ENCODE peak calls at places on chromosomes 7 and 10, in five cellular contexts. B is COLO829; U is activated CD4-positive, alpha-beta T cell treated with anti-CD3 and anti-CD28 coated beads for 36 hours; A is stromal cell of bone marrow; G is SIG-M5. K is an unnamed sample.

GRCh38 chr7:27175005-27175625 is 995 bp upstream of the HOXA10 start:
- DNase-seq in G (no peak), A (no peak), B (no peak), U (no peak), K (no peak)

GRCh38 chr10:3476640-3477448 is 304.3 kb upstream of the PITRM1 start:
- DNase-seq in G (no peak), U (no peak), B (no peak), A (no peak), K (no peak)

GRCh38 chr7:12964836-12965235 is 277.4 kb downstream of the ARL4A start:
- DNase-seq in A (no peak), B (no peak), U (no peak), G (no peak), K (no peak)

GRCh38 chr10:97347317-97347716 is 12.8 kb upstream of the FRAT2 start:
- DNase-seq in U (no peak), A (no peak), B (no peak), G (no peak), K (no peak)

GRCh38 chr7:87413951-87414381 is 61.5 kb downstream of the ABCB4 start:
- DNase-seq in G (no peak), B (peak), U (no peak), A (peak), K (no peak)

GRCh38 chr10:64476520-64476919 is 955.3 kb downstream of the REEP3 start:
- DNase-seq in U (no peak), G (no peak), A (no peak), B (no peak), K (no peak)

GRCh38 chr10:77531441-77532001 is 106.1 kb downstream of the KCNMA1 start:
- DNase-seq in B (peak), A (peak), G (no peak), U (no peak), K (peak)

GRCh38 chr10:4051011-4051407 is 266.0 kb upstream of the KLF6 start:
- DNase-seq in G (no peak), U (no peak), A (peak), B (peak), K (peak)

GRCh38 chr7:118153551-118154177 is 30.3 kb upstream of the LSM8 start:
- DNase-seq in B (peak), A (no peak), U (peak), G (no peak), K (peak)

GRCh38 chr7:84705701-84706100 is 481.2 kb downstream of the SEMA3D start:
- DNase-seq in B (no peak), G (no peak), A (no peak), U (no peak), K (no peak)

GRCh38 chr10:115918812-115919211 is 354.2 kb downstream of the GFRA1 start:
- DNase-seq in U (no peak), G (no peak), B (no peak), A (no peak), K (no peak)

GRCh38 chr7:158406817-158407216 is 180.8 kb downstream of the PTPRN2 start:
- DNase-seq in G (no peak), B (no peak), U (no peak), A (no peak), K (no peak)

GRCh38 chr7:51367614-51367968 is 51.0 kb upstream of the COBL start:
- DNase-seq in A (no peak), B (no peak), U (no peak), G (no peak), K (no peak)

GRCh38 chr10:70832852-70833542 is 17.2 kb downstream of the SGPL1 start:
- DNase-seq in G (no peak), B (no peak), U (no peak), A (peak), K (no peak)

GRCh38 chr10:70607936-70608335 is 5.4 kb upstream of the PRF1 start:
- DNase-seq in U (no peak), B (no peak), A (no peak), G (no peak), K (no peak)

GRCh38 chr7:30460246-30460633 is 18.3 kb downstream of the NOD1 start:
- DNase-seq in B (no peak), U (no peak), A (no peak), G (no peak), K (no peak)

GRCh38 chr7:141590666-141591065 is 39.5 kb downstream of the AGK start:
- DNase-seq in U (no peak), G (no peak), A (no peak), B (no peak), K (no peak)

GRCh38 chr7:19145429-19146201 is 394 bp upstream of the FERD3L start:
- DNase-seq in U (no peak), A (no peak), G (no peak), B (no peak), K (no peak)

GRCh38 chr10:77500754-77501151 is 136.9 kb downstream of the KCNMA1 start:
- DNase-seq in G (no peak), B (no peak), A (peak), U (peak), K (no peak)

GRCh38 chr7:93310346-93310745 is 78.2 kb downstream of the VPS50 start:
- DNase-seq in A (no peak), U (no peak), G (no peak), B (no peak), K (no peak)

GRCh38 chr7:150325110-150325611 is 1.8 kb upstream of the ACTR3C start:
- DNase-seq in B (no peak), G (no peak), A (no peak), U (no peak), K (no peak)

GRCh38 chr10:127801302-127801701 is 64.3 kb downstream of the FOXI2 start:
- DNase-seq in B (no peak), G (no peak), A (no peak), U (no peak), K (no peak)

GRCh38 chr10:133088524-133089460 is 1.1 kb downstream of the ADGRA1 start:
- DNase-seq in B (no peak), A (no peak), U (no peak), G (no peak), K (no peak)

GRCh38 chr10:116688241-116688711 is 54.1 kb downstream of the HSPA12A start:
- DNase-seq in U (no peak), B (no peak), A (peak), G (no peak), K (no peak)

GRCh38 chr10:99758241-99758891 is 24.1 kb upstream of the ABCC2 start:
- DNase-seq in U (no peak), B (no peak), A (peak), G (no peak), K (no peak)

GRCh38 chr7:150974468-150975391 is 3.4 kb downstream of the KCNH2 start:
- DNase-seq in U (peak), G (no peak), A (no peak), B (no peak), K (peak)

GRCh38 chr10:47332946-47333345 is 10.7 kb downstream of the GDF2 start:
- DNase-seq in G (no peak), B (no peak), A (no peak), U (no peak), K (no peak)

GRCh38 chr7:31323101-31323500 is 17.4 kb downstream of the NEUROD6 start:
- DNase-seq in U (no peak), B (no peak), G (no peak), A (no peak), K (no peak)

GRCh38 chr10:75398630-75399460 is 2.7 kb downstream of the ZNF503 start:
- DNase-seq in B (no peak), G (no peak), A (no peak), U (no peak), K (no peak)

GRCh38 chr7:45609180-45609579 is 35.0 kb downstream of the ADCY1 start:
- DNase-seq in U (no peak), G (no peak), A (no peak), B (no peak), K (no peak)

GRCh38 chr7:121385800-121386179 is 10.3 kb downstream of the FAM3C start:
- DNase-seq in G (no peak), A (no peak), B (no peak), U (no peak), K (peak)

GRCh38 chr7:50648570-50649169 is 83.5 kb upstream of the DDC start:
- DNase-seq in B (peak), A (no peak), G (no peak), U (no peak), K (no peak)

GRCh38 chr10:48358838-48359237 is 52.4 kb downstream of the MAPK8 start:
- DNase-seq in U (no peak), A (no peak), G (no peak), B (no peak), K (no peak)

GRCh38 chr7:73585196-73585595 is 6.8 kb upstream of the TBL2 start:
- DNase-seq in A (no peak), U (no peak), B (no peak), G (no peak), K (no peak)

GRCh38 chr7:48390381-48391327 is 219.4 kb downstream of the ABCA13 start:
- DNase-seq in A (no peak), G (peak), U (no peak), B (no peak), K (peak)